ENCODE peak calls at places on chromosomes 3 and 15, in nine cellular contexts. O is LoVo; G is KBM-7; C is activated CD4-positive, alpha-beta T cell treated with anti-CD3 and anti-CD28 coated beads, Interleukin-2, amount 10 ng/mL, durations not matched to agents 7 days and 5 days; V is hypothalamus; K is psoas muscle; R is GM03348; W is NCI-H69; Y is activated CD8-positive, alpha-beta memory T cell treated with anti-CD3 and anti-CD28 coated beads for 4 hours. D is an unnamed sample.

GRCh38 chr3:195020921-195021320 is 250.0 kb downstream of the XXYLT1 start:
- DNase-seq in R (no peak), Y (no peak), W (no peak), K (no peak), G (no peak), C (no peak), V (no peak), O (no peak), D (no peak)

GRCh38 chr15:64883997-64884511 is 27.6 kb upstream of the ANKDD1A start:
- DNase-seq in V (no peak), K (peak), W (peak), R (peak), C (peak), O (no peak), Y (peak), G (peak), D (peak)

GRCh38 chr15:63597033-63597790 is at the start of gene FBXL22:
- DNase-seq in R (peak), V (no peak), C (no peak), O (no peak), G (no peak), K (peak), W (no peak), Y (no peak), D (no peak)

GRCh38 chr3:19749448-19750017 is 184.5 kb downstream of the EFHB start:
- DNase-seq in R (no peak), Y (no peak), V (no peak), O (no peak), G (no peak), W (no peak), C (no peak), K (peak), D (no peak)

GRCh38 chr3:123105201-123106189 is 38.7 kb downstream of the PDIA5 start:
- DNase-seq in C (no peak), R (no peak), O (no peak), G (peak), K (no peak), V (no peak), W (no peak), Y (no peak), D (no peak)

GRCh38 chr3:105878061-105878460 is 9.2 kb upstream of the CBLB start:
- DNase-seq in W (no peak), O (no peak), K (no peak), C (no peak), R (no peak), V (no peak), G (no peak), Y (no peak), D (no peak)

GRCh38 chr15:61226313-61227250 is 2.5 kb downstream of the RORA start:
- DNase-seq in O (no peak), V (no peak), Y (no peak), R (peak), W (peak), G (no peak), C (no peak), K (no peak), D (no peak)

GRCh38 chr3:127077068-127077467 is 94.2 kb downstream of the PLXNA1 start:
- DNase-seq in G (no peak), Y (no peak), K (no peak), C (no peak), O (no peak), V (no peak), W (no peak), R (no peak), D (peak)

GRCh38 chr3:151544164-151544548 is 83.3 kb upstream of the IGSF10 start:
- DNase-seq in Y (no peak), W (peak), G (no peak), V (no peak), K (no peak), R (no peak), C (no peak), O (no peak), D (no peak)

GRCh38 chr3:45092132-45093031 is 53.8 kb downstream of the CDCP1 start:
- DNase-seq in G (no peak), C (no peak), K (no peak), R (peak), V (no peak), Y (no peak), W (no peak), O (peak), D (no peak)

D was measured in lung.